ENCODE peak calls at places on chromosomes 16 and 17, in nine cellular contexts. Q is AG04449, O is heart left ventricle, N is cardiac muscle cell, C is cardiac fibroblast, M is HCT116, B is neural progenitor cell, Y is bronchial epithelial cell, H is mucosa of descending colon. T is an unnamed sample.

GRCh38 chr17:57295526-57296023 is 39.3 kb downstream of the MSI2 start:
- DNase-seq in H (no peak), N (peak; percentile 10), Y (no peak), B (no peak), M (peak; percentile 80), C (no peak), O (no peak), Q (no peak), T (no peak)

GRCh38 chr17:55672585-55673501 is 49.8 kb downstream of the TMEM100 start:
- DNase-seq in Y (peak; percentile 18), B (no peak), H (no peak), O (no peak), N (peak; percentile 28), M (no peak), C (no peak), Q (no peak), T (peak; percentile 42)

GRCh38 chr17:3890082-3890892 is 2.6 kb downstream of the CAMKK1 start:
- DNase-seq in H (peak; percentile 83), O (peak; percentile 84), M (peak; percentile 52), N (peak; percentile 83), C (peak; percentile 95), Q (peak; percentile 84), Y (peak; percentile 82), B (no peak), T (peak; percentile 90)

GRCh38 chr17:81419333-81419885 is 24.2 kb downstream of the BAHCC1 start:
- DNase-seq in Q (peak; percentile 84), N (peak; percentile 99), B (peak; percentile 57), Y (peak; percentile 71), O (peak; percentile 97), M (peak; percentile 71), H (peak; percentile 88), C (peak; percentile 99), T (peak; percentile 96)

GRCh38 chr17:36807496-36808180 is 129.6 kb upstream of the LHX1 start:
- DNase-seq in O (no peak), H (no peak), N (no peak), Y (no peak), M (no peak), B (peak; percentile 16), C (no peak), Q (no peak), T (no peak)

GRCh38 chr17:3681057-3681456 is 12.4 kb downstream of the EMC6 start:
- DNase-seq in N (no peak), B (no peak), Q (no peak), H (no peak), C (no peak), M (no peak), Y (no peak), O (no peak), T (no peak)

GRCh38 chr17:77279448-77280303 is 138.9 kb downstream of the SEC14L1 start:
- DNase-seq in Q (no peak), B (peak; percentile 43), H (peak; percentile 65), M (peak; percentile 73), O (no peak), C (peak; percentile 95), N (peak; percentile 94), Y (peak; percentile 83), T (peak; percentile 28)

GRCh38 chr16:49472598-49472997 is 99.0 kb downstream of the C16orf78 start:
- DNase-seq in Q (no peak), Y (no peak), H (no peak), O (no peak), N (no peak), C (no peak), M (no peak), B (peak; percentile 27), T (no peak)

GRCh38 chr16:8063151-8063550 is 527.2 kb downstream of the TMEM114 start:
- DNase-seq in O (no peak), N (no peak), M (no peak), C (no peak), H (no peak), Q (no peak), B (no peak), Y (no peak), T (no peak)

GRCh38 chr17:76586741-76587487 is 1.3 kb upstream of the ST6GALNAC2 start:
- DNase-seq in Q (no peak), N (no peak), M (no peak), B (peak; percentile 67), O (no peak), C (no peak), H (no peak), Y (peak; percentile 64), T (no peak)

GRCh38 chr17:49681336-49681735 is 3.4 kb upstream of the SPOP start:
- DNase-seq in M (no peak), Y (no peak), Q (no peak), C (no peak), H (no peak), N (no peak), B (no peak), O (no peak), T (no peak)

GRCh38 chr17:794876-795275 is 12.7 kb downstream of the MRM3 start:
- DNase-seq in Q (no peak), C (peak; percentile 82), M (peak; percentile 47), Y (peak; percentile 40), N (peak; percentile 77), B (peak; percentile 92), O (peak; percentile 85), H (peak; percentile 76), T (peak; percentile 79)

GRCh38 chr16:15043344-15043743 is 12.5 kb downstream of the NTAN1 start:
- DNase-seq in N (no peak), C (no peak), M (no peak), H (no peak), B (no peak), Q (no peak), Y (peak; percentile 75), O (no peak), T (peak; percentile 35)

GRCh38 chr17:1764274-1764673 is 2.4 kb downstream of the SERPINF1 start:
- DNase-seq in C (peak; percentile 96), Y (peak; percentile 82), H (peak; percentile 89), O (peak; percentile 89), Q (peak; percentile 44), B (no peak), M (no peak), N (peak; percentile 97), T (peak; percentile 94)

GRCh38 chr17:82315703-82316358 is 1.6 kb downstream of the CD7 start:
- DNase-seq in C (no peak), B (peak; percentile 58), H (no peak), Y (no peak), M (no peak), Q (no peak), O (peak; percentile 28), N (no peak), T (no peak)

GRCh38 chr17:32261521-32261792 is 4.2 kb upstream of the RHBDL3 start:
- DNase-seq in H (no peak), Y (no peak), Q (no peak), B (no peak), M (no peak), O (no peak), C (no peak), N (peak; percentile 30), T (no peak)

DNA sequence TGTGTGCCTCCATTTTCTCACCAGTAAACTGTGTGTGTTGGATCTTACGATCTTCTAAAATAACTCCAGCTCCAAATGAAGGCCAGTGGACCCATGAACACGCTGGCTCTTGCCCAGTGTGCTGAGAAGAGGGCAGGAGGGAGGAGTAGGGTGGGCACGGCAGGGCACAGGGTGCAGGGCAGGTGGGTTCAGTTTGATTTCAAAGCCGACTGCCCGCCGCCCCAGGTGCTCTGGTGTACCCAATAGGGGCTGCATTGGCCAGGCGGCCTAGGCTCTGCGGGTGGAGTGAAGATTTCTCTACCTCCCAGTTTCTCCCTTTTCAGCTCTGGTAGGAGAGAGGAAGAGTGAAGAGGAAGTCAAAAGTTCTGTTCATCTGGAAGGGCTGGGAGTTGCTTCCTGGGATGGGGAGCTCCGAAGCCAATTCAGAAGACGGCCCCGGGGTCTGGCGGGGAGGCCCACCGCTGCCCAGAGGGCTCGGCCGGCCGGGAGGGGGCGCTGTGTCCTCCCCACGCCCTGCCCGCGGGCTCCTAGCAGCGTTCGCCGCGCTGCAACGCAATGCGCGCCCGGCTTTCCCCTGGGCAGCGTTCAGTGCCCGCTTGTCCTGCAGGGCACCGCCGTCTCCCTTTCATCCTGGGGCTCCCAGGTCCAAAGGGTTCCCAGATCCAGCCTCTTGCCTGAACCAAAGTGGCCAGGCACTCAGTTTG is 1.1 kb upstream of the CRHR1 start:
- DNase-seq in C (no peak), O (no peak), M (no peak), N (peak; percentile 25), B (peak; percentile 90), Q (no peak), Y (no peak), H (no peak), T (no peak)
- TF ChIP-seq CTCF in C (no peak), O (peak; percentile 40), M (peak; percentile 52), N (peak; percentile 40), B (peak; percentile 81), Q (peak; percentile 37), Y (peak; percentile 45), H (no peak), T (no peak)

GRCh38 chr16:1151424-1152122 is 1.3 kb upstream of the CACNA1H start:
- DNase-seq in H (no peak), N (no peak), C (no peak), M (no peak), O (no peak), B (no peak), Q (no peak), Y (no peak), T (no peak)

GRCh38 chr16:1152651-1153259 is at the start of gene CACNA1H:
- DNase-seq in Y (no peak), B (peak; percentile 86), M (no peak), Q (no peak), C (no peak), N (no peak), O (peak; percentile 40), H (no peak), T (no peak)

GRCh38 chr16:1150511-1150982 is 2.4 kb upstream of the CACNA1H start:
- DNase-seq in O (no peak), Y (no peak), N (no peak), B (no peak), C (no peak), M (peak; percentile 60), H (no peak), Q (no peak), T (peak; percentile 48)

GRCh38 chr16:1153480-1154160 is 714 bp downstream of the CACNA1H start:
- DNase-seq in H (no peak), N (no peak), Q (no peak), Y (no peak), O (no peak), M (no peak), C (no peak), B (peak; percentile 52), T (no peak)

GRCh38 chr16:1152123-1152638 is 725 bp upstream of the CACNA1H start:
- DNase-seq in C (no peak), B (peak; percentile 78), M (no peak), N (no peak), H (no peak), O (peak; percentile 37), Q (no peak), Y (no peak), T (no peak)
- H3K4me3 ChIP-seq in C (no peak overlapping the region), B (peak overlapping the region; percentile 68), M (peak overlapping the region; percentile 38), N (peak overlapping the region; percentile 92), H (no peak overlapping the region), O (peak overlapping the region; percentile 18), Q (no peak overlapping the region), Y (no peak overlapping the region), T (no peak overlapping the region)

GRCh38 chr17:75271955-75272847 is 1.2 kb upstream of the MIF4GD start:
- DNase-seq in O (peak; percentile 80), N (peak; percentile 46), C (no peak), B (no peak), Y (no peak), Q (no peak), M (no peak), H (no peak), T (peak; percentile 76)
- TF ChIP-seq CTCF in O (no peak), N (no peak), C (no peak), B (no peak), Y (no peak), Q (no peak), M (no peak), H (no peak), T (no peak)

GRCh38 chr16:89973654-89974335 is 25.2 kb downstream of the DEF8 start:
- DNase-seq in M (no peak), B (no peak), O (no peak), C (no peak), N (no peak), Q (no peak), H (no peak), Y (no peak), T (no peak)
- H3K4me3 ChIP-seq in M (peak overlapping the region; percentile 98), B (peak overlapping the region; percentile 98), O (peak overlapping the region; percentile 91), C (no peak overlapping the region), N (peak overlapping the region; percentile 79), Q (peak overlapping the region; percentile 95), H (no peak overlapping the region), Y (peak overlapping the region; percentile 92), T (peak overlapping the region; percentile 92)

T was measured in AG10803.